ENCODE peak calls at places on chromosomes 3 and 15, in six cellular contexts. P is astrocyte of the spinal cord, F is GM12865, T is fibroblast of lung, I is adrenal gland, Y is heart left ventricle. K is an unnamed sample.

GRCh38 chr15:35115155-35115725 is 30.1 kb upstream of the NANOGP8 start:
- DNase-seq in P (peak), F (no peak), T (no peak), I (no peak), Y (no peak), K (no peak)

GRCh38 chr3:182399978-182400737 is 393.1 kb upstream of the ATP11B start:
- DNase-seq in P (no peak), F (no peak), T (no peak), I (no peak), Y (no peak), K (no peak)

GRCh38 chr3:13145131-13145825 is 72.0 kb upstream of the IQSEC1 start:
- DNase-seq in P (no peak), F (no peak), T (no peak), I (no peak), Y (peak), K (no peak)

GRCh38 chr3:16392733-16393132 is 120.8 kb downstream of the RFTN1 start:
- DNase-seq in P (no peak), F (no peak), T (peak), I (no peak), Y (no peak), K (no peak)

GRCh38 chr15:77096131-77096530 is 25.2 kb upstream of the TSPAN3 start:
- DNase-seq in P (no peak), F (no peak), T (no peak), I (no peak), Y (no peak), K (no peak)

GRCh38 chr3:73576995-73577394 is 47.7 kb downstream of the PDZRN3 start:
- DNase-seq in P (no peak), F (no peak), T (no peak), I (no peak), Y (no peak), K (no peak)

GRCh38 chr15:60179786-60180391 is 175.8 kb downstream of the FOXB1 start:
- DNase-seq in P (peak), F (peak), T (peak), I (peak), Y (no peak), K (peak)

GRCh38 chr3:16665282-16665741 is 60.1 kb upstream of the DAZL start:
- DNase-seq in P (peak), F (no peak), T (no peak), I (peak), Y (no peak), K (no peak)

GRCh38 chr15:89783111-89783860 is 7.2 kb downstream of the MESP2 start:
- DNase-seq in P (peak), F (no peak), T (peak), I (no peak), Y (no peak), K (peak)

GRCh38 chr15:92324036-92324963 is 69.4 kb upstream of the ST8SIA2 start:
- DNase-seq in P (no peak), F (no peak), T (no peak), I (no peak), Y (no peak), K (no peak)

GRCh38 chr3:187737401-187738088 is 7.7 kb downstream of the BCL6 start:
- DNase-seq in P (peak), F (no peak), T (peak), I (peak), Y (peak), K (peak)

GRCh38 chr3:129434140-129434539 is 5.6 kb downstream of the MBD4 start:
- DNase-seq in P (no peak), F (no peak), T (no peak), I (no peak), Y (no peak), K (no peak)

GRCh38 chr3:129432671-129433070 is 4.2 kb upstream of the EFCAB12 start:
- DNase-seq in P (no peak), F (no peak), T (no peak), I (no peak), Y (no peak), K (no peak)

GRCh38 chr3:129433565-129433964 is 5.1 kb upstream of the EFCAB12 start:
- DNase-seq in P (no peak), F (no peak), T (no peak), I (no peak), Y (no peak), K (no peak)

GRCh38 chr3:129432036-129432435 is 3.6 kb upstream of the EFCAB12 start:
- DNase-seq in P (no peak), F (no peak), T (no peak), I (no peak), Y (no peak), K (no peak)

GRCh38 chr3:129435367-129435766 is 4.4 kb downstream of the MBD4 start:
- DNase-seq in P (no peak), F (no peak), T (no peak), I (no peak), Y (no peak), K (no peak)
- TF ChIP-seq CTCF in P (no peak), F (no peak), T (no peak), I (no peak), Y (no peak), K (no peak)

GRCh38 chr3:11159421-11159904 is 5.2 kb downstream of the HRH1 start:
- DNase-seq in P (peak), F (no peak), T (peak), I (peak), Y (no peak), K (no peak)
- TF ChIP-seq CTCF in P (no peak), F (no peak), T (peak), I (no peak), Y (no peak), K (no peak)

GRCh38 chr3:159763466-159764210 is 225.0 kb upstream of the IL12A start:
- DNase-seq in P (peak), F (peak), T (peak), I (peak), Y (peak), K (peak)
- TF ChIP-seq CTCF in P (peak), F (no peak), T (peak), I (peak), Y (peak), K (peak)

DNA sequence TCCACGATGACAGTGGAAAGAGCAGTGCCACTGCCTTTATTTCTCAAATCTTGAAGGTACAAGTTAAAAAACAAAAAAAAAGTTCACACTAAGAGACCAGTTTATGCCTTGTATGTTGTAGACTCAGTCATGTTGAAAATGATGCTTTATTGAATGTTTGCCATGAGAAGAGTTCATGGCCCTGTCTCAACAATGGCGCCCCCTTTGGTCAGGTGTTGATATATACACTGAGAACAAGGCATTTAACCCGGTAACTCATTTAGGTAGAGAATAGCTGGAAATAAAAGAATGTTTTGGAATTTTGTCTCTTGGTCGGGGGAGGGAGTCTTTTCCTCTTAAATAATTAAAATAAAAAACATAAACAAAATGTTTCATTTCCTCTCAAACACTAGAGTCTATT is 145.6 kb upstream of the SLC2A2 start:
- DNase-seq in P (no peak), F (no peak), T (no peak), I (no peak), Y (no peak), K (no peak)
- TF ChIP-seq CTCF in P (peak), F (peak), T (no peak), I (no peak), Y (peak), K (no peak)

GRCh38 chr3:113212155-113212844 is 943 bp downstream of the BOC start:
- DNase-seq in P (peak), F (no peak), T (peak), I (no peak), Y (peak), K (peak)

GRCh38 chr3:113214227-113214626 is 2.9 kb downstream of the BOC start:
- DNase-seq in P (peak), F (no peak), T (no peak), I (no peak), Y (no peak), K (no peak)

GRCh38 chr3:113211370-113212154 is at the start of gene BOC:
- DNase-seq in P (peak), F (no peak), T (peak), I (no peak), Y (no peak), K (peak)

GRCh38 chr3:113210608-113211369 is 568 bp upstream of the BOC start:
- DNase-seq in P (peak), F (no peak), T (no peak), I (no peak), Y (no peak), K (peak)

DNA sequence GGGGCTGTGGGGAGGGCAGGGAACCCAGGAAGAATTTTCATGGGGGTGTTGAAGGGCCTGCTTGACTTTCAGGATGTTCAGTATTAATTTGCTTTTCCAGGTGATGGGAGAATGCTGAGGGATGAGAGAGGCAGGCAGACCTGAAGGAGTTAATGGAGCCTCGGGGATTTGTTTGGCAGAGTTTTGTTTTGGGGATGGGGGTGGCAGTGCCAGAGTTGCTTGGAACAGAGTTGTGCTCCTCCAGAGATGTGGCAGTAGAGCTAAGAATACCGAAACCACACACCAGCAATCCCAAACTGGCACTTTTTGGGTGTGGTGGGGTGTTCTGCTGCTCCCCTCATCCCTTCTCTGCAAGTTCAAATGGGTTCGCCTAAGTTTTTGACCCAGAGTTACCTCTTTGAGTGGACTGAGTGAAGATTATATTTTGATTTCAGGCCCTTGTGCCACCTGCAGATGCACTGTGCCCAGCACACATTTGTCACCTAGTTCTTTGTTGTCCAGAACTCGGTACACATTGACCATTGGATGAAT is 1.6 kb downstream of the BOC start:
- DNase-seq in P (no peak), F (no peak), T (no peak), I (no peak), Y (no peak), K (no peak)
- TF ChIP-seq CTCF in P (no peak), F (no peak), T (no peak), I (no peak), Y (no peak), K (no peak)

GRCh38 chr3:141784096-141784495 is 20.9 kb downstream of the GRK7 start:
- DNase-seq in P (no peak), F (no peak), T (no peak), I (no peak), Y (no peak), K (no peak)

GRCh38 chr3:141793476-141794260 is 30.5 kb downstream of the GRK7 start:
- DNase-seq in P (no peak), F (no peak), T (no peak), I (no peak), Y (no peak), K (no peak)

GRCh38 chr3:141788147-141788546 is 24.9 kb downstream of the GRK7 start:
- DNase-seq in P (no peak), F (no peak), T (no peak), I (no peak), Y (no peak), K (no peak)

GRCh38 chr3:141792495-141792894 is 29.3 kb downstream of the GRK7 start:
- DNase-seq in P (no peak), F (no peak), T (no peak), I (no peak), Y (no peak), K (no peak)

DNA sequence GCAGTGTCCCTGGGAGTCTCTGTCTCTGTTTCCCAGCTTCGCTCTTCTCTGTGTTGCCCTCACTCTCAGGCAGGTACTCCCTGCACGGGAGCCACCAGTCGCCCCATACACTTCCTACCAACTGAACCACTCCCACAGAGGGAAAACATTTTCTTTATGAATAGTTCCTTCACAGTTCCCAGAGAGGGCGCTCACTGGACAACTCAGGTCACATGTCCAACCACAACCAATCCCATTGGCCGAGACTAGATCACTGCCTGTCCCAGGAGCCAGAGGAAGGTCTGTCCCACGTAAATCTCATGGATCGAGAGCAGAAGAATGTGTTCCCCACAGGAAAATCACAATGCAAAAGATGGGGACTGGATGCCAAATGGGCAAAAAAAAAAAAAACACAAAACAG is 26.1 kb downstream of the GRK7 start:
- DNase-seq in P (no peak), F (no peak), T (no peak), I (no peak), Y (no peak), K (no peak)
- TF ChIP-seq CTCF in P (no peak), F (no peak), T (no peak), I (no peak), Y (no peak), K (no peak)

K was measured in body of pancreas.